ENCODE peak calls at places on chromosomes 3 and 15, in four cellular contexts. D is HL-60, Y is GM12878, J is K562. U is an unnamed sample.

GRCh38 chr3:16715281-16715680 is 110.1 kb upstream of the DAZL start:
- DNase-seq in D (no peak), Y (no peak), J (no peak), U (no peak)

GRCh38 chr3:65749066-65749465 is 289.7 kb downstream of the MAGI1 start:
- DNase-seq in D (no peak), Y (no peak), J (no peak), U (no peak)

GRCh38 chr3:151863611-151864010 is 9.8 kb upstream of the SUCNR1 start:
- DNase-seq in D (no peak), Y (no peak), J (no peak), U (no peak)

GRCh38 chr3:112874725-112875124 is 28.1 kb upstream of the CD200R1L start:
- DNase-seq in D (no peak), Y (no peak), J (no peak), U (no peak)

GRCh38 chr3:16768956-16769355 is 115.8 kb upstream of the PLCL2 start:
- DNase-seq in D (no peak), Y (no peak), J (no peak), U (no peak)

GRCh38 chr3:134186391-134186790 is 64.3 kb downstream of the RYK start:
- DNase-seq in D (no peak), Y (no peak), J (no peak), U (no peak)

GRCh38 chr3:190458040-190458439 is 8.3 kb upstream of the TMEM207 start:
- DNase-seq in D (no peak), Y (no peak), J (no peak), U (no peak)

GRCh38 chr15:25611603-25612002 is 172.8 kb upstream of the UBE3A start:
- DNase-seq in D (no peak), Y (no peak), J (no peak), U (no peak)

GRCh38 chr3:195172285-195172684 is 98.7 kb downstream of the XXYLT1 start:
- DNase-seq in D (no peak), Y (no peak), J (no peak), U (no peak)

GRCh38 chr15:28917791-28918140 is 32.0 kb downstream of the APBA2 start:
- DNase-seq in D (no peak), Y (no peak), J (no peak), U (no peak)

GRCh38 chr15:76345880-76346665 is 9.5 kb downstream of the ISL2 start:
- DNase-seq in D (no peak), Y (no peak), J (no peak), U (peak; percentile 55)

GRCh38 chr3:29064085-29064484 is 216.8 kb upstream of the RBMS3 start:
- DNase-seq in D (no peak), Y (no peak), J (no peak), U (no peak)

GRCh38 chr3:29067014-29067413 is 213.9 kb upstream of the RBMS3 start:
- DNase-seq in D (no peak), Y (no peak), J (no peak), U (no peak)

GRCh38 chr3:29071077-29071634 is 209.7 kb upstream of the RBMS3 start:
- DNase-seq in D (no peak), Y (no peak), J (no peak), U (no peak)

GRCh38 chr3:29065211-29065785 is 215.6 kb upstream of the RBMS3 start:
- DNase-seq in D (no peak), Y (no peak), J (no peak), U (no peak)
- TF ChIP-seq SPI1 in D (no peak), Y (no peak), J (no peak), U (no peak)

GRCh38 chr3:52055537-52056351 is 627 bp downstream of the DUSP7 start:
- DNase-seq in D (peak; percentile 45), Y (no peak), J (peak; percentile 59), U (peak; percentile 61)
- TF ChIP-seq SPI1 in D (no peak), Y (no peak), J (no peak), U (no peak)

DNA sequence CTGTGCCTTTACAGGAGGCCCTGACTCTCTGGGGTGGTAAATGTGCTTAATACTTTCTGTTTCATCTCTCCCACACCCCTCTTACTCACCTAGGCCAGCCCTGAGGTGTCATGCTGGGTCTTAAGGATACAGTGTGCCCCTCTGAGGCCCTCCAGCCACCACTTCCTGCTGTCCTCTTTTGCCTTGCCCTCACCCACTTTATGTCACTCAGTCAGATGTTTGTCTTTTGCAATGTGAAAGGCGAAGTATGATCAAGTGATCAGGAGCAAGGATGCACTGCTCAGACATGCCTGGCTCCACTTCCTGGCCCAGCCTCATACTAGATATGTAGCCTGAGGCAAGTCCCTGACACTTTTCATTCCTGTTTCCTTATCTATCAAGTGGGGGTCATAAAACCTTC is 339.0 kb upstream of the NR2E3 start:
- DNase-seq in D (no peak), Y (no peak), J (no peak), U (peak; percentile 41)
- TF ChIP-seq SPI1 in D (no peak), Y (no peak), J (no peak), U (no peak)

DNA sequence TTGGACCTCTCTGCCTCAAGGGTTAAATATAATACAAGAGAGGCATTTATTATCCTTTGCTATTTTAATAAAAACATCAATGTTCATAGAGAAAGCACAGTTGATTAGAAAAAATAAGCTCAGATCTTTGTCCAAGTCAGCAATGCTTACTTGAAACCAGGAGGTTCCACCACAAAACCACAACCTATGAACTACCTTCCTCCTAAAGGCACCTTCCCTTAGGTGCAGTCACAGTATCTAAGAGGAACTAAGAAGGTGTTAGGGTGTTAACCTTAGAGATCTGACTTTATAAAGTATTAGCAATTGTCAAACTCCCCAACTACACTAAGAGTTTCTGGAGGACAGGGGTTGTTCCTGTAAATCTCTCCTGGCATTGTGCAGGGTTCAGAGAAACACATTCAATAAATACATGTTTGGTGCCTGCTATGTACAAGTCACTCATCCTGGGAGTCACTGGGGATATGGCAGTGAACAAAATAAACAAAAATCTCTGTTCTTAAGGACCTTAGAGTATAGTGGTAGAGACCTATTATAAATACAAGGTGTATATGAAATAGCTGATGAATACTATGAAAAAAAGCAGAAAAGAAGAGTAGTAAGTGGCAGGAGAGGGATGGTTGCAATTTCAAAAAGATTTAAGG is 208.6 kb downstream of the NFKBIZ start:
- DNase-seq in D (no peak), Y (peak; percentile 85), J (no peak), U (peak; percentile 17)
- TF ChIP-seq SPI1 in D (no peak), Y (peak; percentile 29), J (no peak), U (peak; percentile 27)

U was measured in GM12891.